ENCODE peak calls at places on chromosome 21, in seven cellular contexts. M, D, X, U, Y, C and W are unnamed samples.

GRCh38 chr21:29145354-29145782 is 14.9 kb downstream of the MAP3K7CL start:
- DNase-seq in Y (no peak), M (no peak), C (no peak), X (peak), U (peak), D (no peak), W (no peak)

GRCh38 chr21:45590726-45591618 is 48.7 kb upstream of the SLC19A1 start:
- DNase-seq in X (no peak), U (peak), D (no peak), Y (peak), C (no peak), M (no peak), W (no peak)

GRCh38 chr21:46226146-46226545 is 2.4 kb downstream of the LSS start:
- DNase-seq in Y (no peak), C (no peak), X (no peak), D (no peak), M (no peak), U (peak), W (no peak)

GRCh38 chr21:42939581-42940413 is 14.4 kb upstream of the ERVH48-1 start:
- DNase-seq in U (peak), X (no peak), D (no peak), Y (peak), M (peak), C (peak), W (peak)

GRCh38 chr21:46457801-46458314 is 833 bp upstream of the DIP2A start:
- DNase-seq in C (peak), X (peak), D (no peak), M (no peak), U (peak), Y (peak), W (peak)

GRCh38 chr21:45075606-45076244 is 1.3 kb downstream of the ADARB1 start:
- DNase-seq in U (peak), X (no peak), D (no peak), M (no peak), Y (no peak), C (no peak), W (no peak)

GRCh38 chr21:37364722-37365121 is 1.9 kb upstream of the DYRK1A start:
- DNase-seq in X (no peak), U (no peak), Y (no peak), M (no peak), D (no peak), C (no peak), W (no peak)

GRCh38 chr21:46151261-46151988 is 4.0 kb downstream of the FTCD start:
- DNase-seq in D (no peak), X (no peak), M (peak), C (no peak), Y (no peak), U (no peak), W (no peak)

GRCh38 chr21:26165331-26165730 is 5.2 kb downstream of the APP start:
- DNase-seq in U (no peak), D (no peak), C (no peak), X (no peak), M (no peak), Y (no peak), W (no peak)

GRCh38 chr21:45999581-46000181 is 18.1 kb downstream of the COL6A1 start:
- DNase-seq in X (no peak), M (no peak), Y (peak), C (no peak), D (no peak), U (peak), W (peak)

GRCh38 chr21:31444061-31444460 is 100.0 kb upstream of the TIAM1 start:
- DNase-seq in X (no peak), U (peak), M (no peak), D (no peak), C (peak), Y (peak), W (no peak)
- H3K4me3 ChIP-seq in X (no peak), U (peak), M (no peak), D (no peak), C (no peak), Y (no peak), W (no peak)

GRCh38 chr21:36322083-36322424 is 2.1 kb downstream of the MORC3 start:
- DNase-seq in Y (no peak), D (no peak), X (no peak), M (no peak), C (no peak), U (no peak), W (no peak)
- H3K4me3 ChIP-seq in Y (peak), D (peak), X (peak), M (peak), C (no peak), U (peak), W (peak)

GRCh38 chr21:35024475-35024874 is 24.6 kb downstream of the RUNX1 start:
- DNase-seq in C (no peak), Y (no peak), U (no peak), M (no peak), X (no peak), D (no peak), W (no peak)

GRCh38 chr21:35021546-35021945 is 27.6 kb downstream of the RUNX1 start:
- DNase-seq in X (no peak), D (no peak), C (no peak), Y (no peak), M (no peak), U (no peak), W (no peak)

GRCh38 chr21:35024071-35024420 is 25.1 kb downstream of the RUNX1 start:
- DNase-seq in D (peak), Y (no peak), C (no peak), X (no peak), U (no peak), M (no peak), W (no peak)

GRCh38 chr21:35025206-35026152 is 23.6 kb downstream of the RUNX1 start:
- DNase-seq in U (no peak), C (no peak), Y (no peak), X (no peak), D (no peak), M (no peak), W (no peak)

DNA sequence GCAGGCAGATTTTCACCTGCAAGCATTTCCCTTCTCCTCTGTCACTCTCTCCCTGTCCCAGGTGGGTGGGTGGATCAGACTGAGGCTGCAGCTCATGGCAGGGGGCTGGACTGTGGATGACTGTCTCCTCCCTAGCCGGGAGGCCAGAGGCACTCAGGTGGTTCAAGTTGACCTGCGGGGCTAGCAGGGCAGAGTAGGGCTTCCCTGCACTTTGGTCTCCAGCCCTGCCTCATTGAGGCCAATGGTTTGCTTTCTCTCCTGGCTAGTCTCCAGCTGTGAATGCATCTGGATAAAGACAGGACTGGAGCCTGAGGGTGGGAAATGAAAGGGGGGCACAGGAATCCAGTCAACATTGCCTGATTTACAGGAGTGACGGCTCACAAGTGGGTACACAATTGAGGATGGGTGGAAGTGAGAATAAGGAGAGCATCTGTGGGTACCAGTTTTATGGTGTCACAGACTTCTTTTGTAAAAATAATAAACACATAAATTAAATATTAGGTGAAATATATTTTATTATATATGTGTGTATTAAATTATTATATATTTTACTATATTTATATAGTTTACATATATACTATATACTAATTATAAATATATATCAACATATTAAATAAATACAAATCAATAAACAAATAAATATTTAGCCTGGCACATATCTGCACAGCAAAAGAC is 25.6 kb downstream of the RUNX1 start:
- DNase-seq in M (no peak), Y (no peak), C (no peak), X (no peak), D (no peak), U (no peak), W (peak)
- H3K4me3 ChIP-seq in M (no peak), Y (no peak), C (no peak), X (no peak), D (no peak), U (no peak), W (no peak)

DNA sequence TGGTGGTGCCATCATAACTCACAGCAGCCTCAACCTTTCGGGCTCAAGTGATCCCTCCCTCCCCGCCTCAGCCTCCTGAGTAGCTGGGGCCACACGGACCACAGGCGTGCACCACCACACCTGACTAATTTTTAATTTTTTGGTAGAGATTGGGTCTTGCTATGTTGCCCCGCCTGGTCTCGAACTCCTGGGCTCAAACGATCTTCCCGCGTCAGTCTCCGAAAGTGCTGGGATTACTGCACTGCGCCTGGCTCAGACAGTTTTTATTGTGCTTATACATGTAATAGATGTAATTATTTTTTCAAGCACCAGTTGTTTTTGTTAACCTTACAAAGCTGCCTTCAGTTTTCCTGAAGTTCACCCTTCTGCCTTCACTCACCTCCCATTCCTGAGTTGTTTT is 38.0 kb upstream of the HMGN1 start:
- DNase-seq in M (no peak), X (no peak), C (no peak), Y (no peak), U (no peak), D (no peak), W (no peak)
- H3K4me3 ChIP-seq in M (no peak), X (peak), C (no peak), Y (peak), U (peak), D (no peak), W (no peak)

GRCh38 chr21:41371698-41372030 is 9.8 kb downstream of the MX2 start:
- DNase-seq in X (no peak), D (no peak), M (no peak), Y (no peak), C (no peak), U (no peak), W (no peak)

GRCh38 chr21:41369105-41369914 is 7.5 kb downstream of the MX2 start:
- DNase-seq in C (no peak), M (no peak), D (no peak), X (no peak), U (peak), Y (peak), W (no peak)

GRCh38 chr21:41369915-41370839 is 8.3 kb downstream of the MX2 start:
- DNase-seq in C (no peak), M (no peak), Y (peak), X (no peak), D (no peak), U (no peak), W (no peak)

GRCh38 chr21:41373253-41373652 is 11.4 kb downstream of the MX2 start:
- DNase-seq in C (no peak), Y (no peak), U (no peak), M (no peak), X (no peak), D (no peak), W (no peak)

GRCh38 chr21:41370840-41371697 is 9.2 kb downstream of the MX2 start:
- DNase-seq in C (no peak), U (peak), Y (no peak), M (no peak), X (no peak), D (no peak), W (no peak)
- H3K4me3 ChIP-seq in C (no peak), U (no peak), Y (no peak), M (no peak), X (no peak), D (no peak), W (no peak)